ENCODE peak calls at places on chromosomes 4 and X, in four cellular contexts. K is uterus, H is tibial nerve, R is HepG2. S is an unnamed sample.
A peak's percentile ranks its signal among the peaks of the same experiment; 100 is the strongest.

GRCh38 chr4:55791666-55792065 is 27.9 kb upstream of the EXOC1L start:
- DNase-seq in K (no peak), H (no peak), R (no peak), S (no peak)

GRCh38 chr4:186095406-186095805 is 9.1 kb upstream of the FAM149A start:
- DNase-seq in K (no peak), H (no peak), R (no peak), S (no peak)

GRCh38 chrX:44908198-44908597 is 35.2 kb downstream of the KDM6A start:
- DNase-seq in K (no peak), H (no peak), R (no peak), S (no peak)

GRCh38 chrX:104987063-104987462 is 233.4 kb downstream of the TEX13A start:
- DNase-seq in K (no peak), H (no peak), R (no peak), S (no peak)

GRCh38 chr4:13527192-13527982 is 16.9 kb downstream of the NKX3-2 start:
- DNase-seq in K (no peak), H (no peak), R (no peak), S (peak; percentile 54)

GRCh38 chrX:150155396-150156048 is 207.6 kb upstream of the MAMLD1 start:
- DNase-seq in K (no peak), H (no peak), R (no peak), S (no peak)

GRCh38 chr4:161160718-161161117 is 1003.1 kb downstream of the FSTL5 start:
- DNase-seq in K (no peak), H (no peak), R (no peak), S (no peak)

GRCh38 chr4:125551967-125552366 is 237.2 kb downstream of the FAT4 start:
- DNase-seq in K (no peak), H (no peak), R (no peak), S (no peak)

GRCh38 chr4:39279416-39279815 is 86.7 kb downstream of the RFC1 start:
- DNase-seq in K (no peak), H (no peak), R (no peak), S (no peak)

GRCh38 chrX:119981286-119982070 is 37.9 kb upstream of the NKAP start:
- DNase-seq in K (no peak), H (no peak), R (peak; percentile 3), S (no peak)

GRCh38 chrX:68708503-68709290 is 61.2 kb downstream of the STARD8 start:
- DNase-seq in K (no peak), H (no peak), R (no peak), S (no peak)

GRCh38 chr4:21474195-21474594 is 474.4 kb downstream of the KCNIP4 start:
- DNase-seq in K (no peak), H (no peak), R (no peak), S (no peak)

GRCh38 chr4:7978907-7979651 is 39.4 kb upstream of the AFAP1 start:
- DNase-seq in K (no peak), H (no peak), R (no peak), S (no peak)

GRCh38 chr4:39048291-39048690 is 13.7 kb upstream of the KLHL5 start:
- DNase-seq in K (no peak), H (no peak), R (no peak), S (no peak)

GRCh38 chr4:153788419-153789276 is at the start of gene SFRP2:
- DNase-seq in K (no peak), H (no peak), R (no peak), S (peak; percentile 70)

GRCh38 chr4:8180310-8181093 is 18.6 kb upstream of the SH3TC1 start:
- DNase-seq in K (no peak), H (no peak), R (no peak), S (no peak)

GRCh38 chr4:68461790-68462189 is 14.5 kb downstream of the TMPRSS11E start:
- DNase-seq in K (no peak), H (no peak), R (no peak), S (no peak)

GRCh38 chr4:23827971-23828680 is 61.7 kb downstream of the PPARGC1A start:
- DNase-seq in K (no peak), H (no peak), R (no peak), S (no peak)

GRCh38 chr4:185846550-185847210 is 34.7 kb upstream of the SORBS2 start:
- DNase-seq in K (no peak), H (no peak), R (no peak), S (no peak)

GRCh38 chr4:56619160-56619559 is 61.9 kb downstream of the HOPX start:
- DNase-seq in K (no peak), H (no peak), R (no peak), S (no peak)

GRCh38 chrX:102155806-102156179 is at the start of gene BEX5:
- DNase-seq in K (peak; percentile 62), H (no peak), R (no peak), S (peak; percentile 78)

GRCh38 chr4:6471303-6472007 is 959 bp downstream of the PPP2R2C start:
- DNase-seq in K (no peak), H (no peak), R (no peak), S (peak; percentile 34)

GRCh38 chr4:114495471-114495928 is 103.1 kb upstream of the UGT8 start:
- DNase-seq in K (no peak), H (no peak), R (no peak), S (no peak)

GRCh38 chr4:10096201-10096975 is 20.2 kb downstream of the WDR1 start:
- DNase-seq in K (peak; percentile 60), H (peak; percentile 46), R (no peak), S (peak; percentile 83)

GRCh38 chr4:78337216-78337615 is 214.4 kb upstream of the ANXA3 start:
- DNase-seq in K (no peak), H (no peak), R (no peak), S (no peak)

GRCh38 chrX:130594453-130594916 is 192.7 kb downstream of the RBMX2 start:
- DNase-seq in K (no peak), H (no peak), R (no peak), S (no peak)

GRCh38 chrX:49155900-49156837 is 6.4 kb upstream of the MAGIX start:
- DNase-seq in K (peak; percentile 91), H (peak; percentile 79), R (no peak), S (peak; percentile 96)

GRCh38 chrX:17361620-17362019 is 13.4 kb upstream of the NHS start:
- DNase-seq in K (no peak), H (no peak), R (peak; percentile 19), S (no peak)

GRCh38 chr4:74317616-74318256 is 9.5 kb downstream of the EPGN start:
- DNase-seq in K (no peak), H (no peak), R (no peak), S (no peak)

GRCh38 chrX:71144651-71145050 is at the start of gene NLGN3:
- DNase-seq in K (no peak), H (no peak), R (no peak), S (no peak)

GRCh38 chrX:153685751-153686676 is 1.7 kb upstream of the SLC6A8 start:
- DNase-seq in K (no peak), H (no peak), R (no peak), S (peak; percentile 65)

GRCh38 chr4:153748378-153748777 is 11.4 kb downstream of the RNF175 start:
- DNase-seq in K (no peak), H (no peak), R (no peak), S (no peak)

GRCh38 chr4:119035941-119036737 is 99.5 kb upstream of the MYOZ2 start:
- DNase-seq in K (no peak), H (no peak), R (no peak), S (peak; percentile 73)

GRCh38 chrX:132615396-132616131 is 126.7 kb upstream of the MBNL3 start:
- DNase-seq in K (peak; percentile 41), H (peak; percentile 44), R (peak; percentile 44), S (no peak)

GRCh38 chr4:4269856-4270255 is 20.1 kb downstream of the LYAR start:
- DNase-seq in K (no peak), H (no peak), R (no peak), S (no peak)

GRCh38 chr4:62410371-62411003 is 1210.4 kb downstream of the ADGRL3 start:
- DNase-seq in K (no peak), H (no peak), R (no peak), S (no peak)

GRCh38 chr4:40858946-40859345 is 109.2 kb downstream of the NSUN7 start:
- DNase-seq in K (no peak), H (no peak), R (no peak), S (no peak)

GRCh38 chr4:81690871-81691270 is 219.2 kb upstream of the RASGEF1B start:
- DNase-seq in K (no peak), H (no peak), R (no peak), S (no peak)

DNA sequence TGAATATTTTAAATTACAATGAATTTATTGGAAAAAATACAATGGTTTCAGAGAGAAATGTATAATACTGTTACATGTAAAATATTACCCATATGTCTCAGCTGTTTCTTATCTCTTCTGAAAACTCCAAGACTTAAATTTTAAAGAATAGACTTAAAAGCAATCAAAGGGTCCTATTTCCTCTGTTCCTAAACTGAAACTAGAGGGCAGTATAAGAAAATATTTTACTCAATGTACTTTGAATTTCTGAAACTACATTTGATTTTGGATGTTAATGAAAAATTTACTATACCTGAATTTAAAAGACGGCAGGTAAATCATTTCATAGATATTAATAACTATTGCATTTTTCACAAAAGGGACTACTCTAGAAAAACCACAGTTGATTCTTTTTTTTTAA is 200.2 kb downstream of the LRBA start:
- DNase-seq in K (no peak), H (no peak), R (no peak), S (no peak)
- TF ChIP-seq CTCF in K (no peak), H (no peak), R (no peak), S (no peak)

GRCh38 chrX:16196829-16197228 is 29.5 kb downstream of the MAGEB17 start:
- DNase-seq in K (no peak), H (no peak), R (no peak), S (no peak)
- H3K4me1 ChIP-seq in K (no peaks in the 10 kb centered on the region), H (no peaks in the 10 kb centered on the region), R (no peaks in the 10 kb centered on the region), S (no peaks in the 10 kb centered on the region)

DNA sequence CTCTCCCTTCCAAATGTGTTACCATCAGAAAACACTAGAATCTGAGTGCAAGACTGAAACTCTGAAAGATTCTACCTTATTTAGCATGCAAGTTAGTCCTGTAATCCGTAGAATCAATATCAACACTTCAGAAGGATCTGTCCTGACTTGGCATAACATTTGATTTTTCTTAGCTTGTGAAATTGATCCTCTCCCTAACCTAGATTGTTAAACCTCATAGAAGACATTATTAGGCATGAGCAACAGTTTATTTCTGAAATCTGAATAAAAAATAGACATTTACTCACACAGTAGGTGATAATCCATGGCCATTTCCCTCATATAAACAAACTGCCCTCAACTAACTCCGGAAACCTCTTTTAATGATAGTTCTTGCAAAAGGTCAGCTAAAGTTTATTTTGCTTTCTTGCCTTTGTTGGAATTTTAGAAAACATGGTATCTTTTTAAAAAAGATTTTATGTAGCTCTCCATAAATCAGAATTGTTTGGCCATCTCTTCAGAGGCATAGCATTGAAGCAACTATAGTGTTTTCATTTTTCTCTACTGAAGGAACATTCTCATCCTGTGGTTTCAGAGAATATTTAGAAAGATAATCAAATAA is 38.6 kb upstream of the PDLIM5 start:
- DNase-seq in K (no peak), H (no peak), R (no peak), S (no peak)
- H3K27ac ChIP-seq in K (peak overlapping the region; percentile 83), H (no peak overlapping the region), R (peak overlapping the region; percentile 62), S (peak overlapping the region; percentile 73)

DNA sequence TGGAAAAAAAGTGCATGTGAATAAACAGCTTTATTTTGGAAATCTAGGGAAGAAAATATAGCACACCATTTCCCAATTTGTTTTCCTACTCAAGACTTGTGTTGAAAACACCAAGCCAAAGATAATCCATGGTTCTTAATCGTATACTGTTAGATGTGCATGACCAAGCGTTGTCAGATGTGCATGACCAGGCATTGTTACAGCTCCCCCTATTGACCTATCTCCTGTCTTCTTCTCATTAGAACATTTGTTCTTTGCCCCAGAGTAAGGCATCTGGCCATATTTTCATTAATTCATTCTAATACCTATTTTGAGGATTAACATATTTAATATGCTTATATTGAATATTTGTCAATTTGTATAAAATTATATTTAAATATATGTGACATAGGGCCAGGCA is 14.4 kb upstream of the VCX start:
- DNase-seq in K (no peak), H (no peak), R (peak; percentile 1), S (no peak)
- TF ChIP-seq CTCF in K (no peak), H (no peak), R (peak; percentile 56), S (no peak)

S was measured in sigmoid colon.